ENCODE peak calls at places on chromosomes 2 and 18, in four cellular contexts. One of them, this sample, is unnamed.

GRCh38 chr2:55618649-55619055 is 1.2 kb upstream of the PPP4R3B start:
- DNase-seq in HL-60: peak; percentile 51
- DNase-seq in K562: peak; percentile 62
- DNase-seq in GM12878: no peak
- DNase-seq in this sample: peak; percentile 36

GRCh38 chr18:11993264-11993916 is 12.1 kb downstream of the IMPA2 start:
- DNase-seq in HL-60: no peak
- DNase-seq in K562: no peak
- DNase-seq in GM12878: no peak
- DNase-seq in this sample: no peak

GRCh38 chr2:128306081-128306930 is 12.4 kb downstream of the HS6ST1 start:
- DNase-seq in HL-60: no peak
- DNase-seq in K562: peak; percentile 39
- DNase-seq in GM12878: no peak
- DNase-seq in this sample: no peak

GRCh38 chr2:241036397-241036963 is 38.1 kb downstream of the SNED1 start:
- DNase-seq in HL-60: no peak
- DNase-seq in K562: peak; percentile 71
- DNase-seq in GM12878: peak; percentile 44
- DNase-seq in this sample: peak; percentile 84

GRCh38 chr18:3799515-3799914 is 349.5 kb downstream of the TGIF1 start:
- DNase-seq in HL-60: no peak
- DNase-seq in K562: no peak
- DNase-seq in GM12878: no peak
- DNase-seq in this sample: no peak

GRCh38 chr18:25076980-25077780 is 274.8 kb downstream of the ZNF521 start:
- DNase-seq in HL-60: no peak
- DNase-seq in K562: no peak
- DNase-seq in GM12878: no peak
- DNase-seq in this sample: no peak

GRCh38 chr2:40455661-40456060 is 3.8 kb upstream of the SLC8A1 start:
- DNase-seq in HL-60: peak; percentile 20
- DNase-seq in K562: no peak
- DNase-seq in GM12878: no peak
- DNase-seq in this sample: no peak

GRCh38 chr2:3256655-3257054 is 121.0 kb downstream of the EIPR1 start:
- DNase-seq in HL-60: no peak
- DNase-seq in K562: no peak
- DNase-seq in GM12878: no peak
- DNase-seq in this sample: no peak

GRCh38 chr2:4763009-4763408 is 929.2 kb upstream of the SOX11 start:
- DNase-seq in HL-60: no peak
- DNase-seq in K562: no peak
- DNase-seq in GM12878: no peak
- DNase-seq in this sample: no peak
- TF ChIP-seq SPI1 in HL-60: no peak
- TF ChIP-seq SPI1 in K562: no peak
- TF ChIP-seq SPI1 in GM12878: no peak
- TF ChIP-seq SPI1 in this sample: no peak

GRCh38 chr18:76522104-76522503 is 27.1 kb upstream of the ZNF516 start:
- DNase-seq in HL-60: no peak
- DNase-seq in K562: no peak
- DNase-seq in GM12878: no peak
- DNase-seq in this sample: no peak

GRCh38 chr18:76519156-76519549 is 24.1 kb upstream of the ZNF516 start:
- DNase-seq in HL-60: no peak
- DNase-seq in K562: no peak
- DNase-seq in GM12878: no peak
- DNase-seq in this sample: no peak

GRCh38 chr18:76518073-76518472 is 23.0 kb upstream of the ZNF516 start:
- DNase-seq in HL-60: no peak
- DNase-seq in K562: no peak
- DNase-seq in GM12878: no peak
- DNase-seq in this sample: no peak

GRCh38 chr18:76521367-76521766 is 26.3 kb upstream of the ZNF516 start:
- DNase-seq in HL-60: no peak
- DNase-seq in K562: no peak
- DNase-seq in GM12878: no peak
- DNase-seq in this sample: no peak

GRCh38 chr18:76518543-76519155 is 23.6 kb upstream of the ZNF516 start:
- DNase-seq in HL-60: no peak
- DNase-seq in K562: no peak
- DNase-seq in GM12878: no peak
- DNase-seq in this sample: no peak
- TF ChIP-seq SPI1 in HL-60: no peak
- TF ChIP-seq SPI1 in K562: no peak
- TF ChIP-seq SPI1 in GM12878: no peak
- TF ChIP-seq SPI1 in this sample: peak; percentile 24

DNA sequence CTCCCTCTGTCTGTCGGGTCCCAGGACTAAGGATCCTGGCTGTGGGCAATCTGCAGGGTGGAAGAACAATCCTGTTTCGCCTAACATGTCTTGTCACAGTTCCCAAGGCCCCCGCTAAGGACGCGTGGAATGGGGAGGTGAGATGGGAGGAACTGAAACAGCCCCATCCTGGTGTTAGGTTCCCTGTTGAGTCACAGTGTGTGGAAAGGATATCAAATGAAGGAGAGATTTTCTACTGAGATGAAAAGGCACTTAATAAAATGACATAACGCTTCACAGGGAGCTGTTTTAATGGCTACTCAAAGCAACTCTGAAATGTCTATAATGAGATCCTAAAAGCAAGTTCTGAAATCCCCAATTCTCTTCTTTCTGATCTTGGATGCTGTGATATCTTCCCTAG is 52.5 kb downstream of the RAB31 start:
- DNase-seq in HL-60: no peak
- DNase-seq in K562: no peak
- DNase-seq in GM12878: no peak
- DNase-seq in this sample: no peak
- TF ChIP-seq SPI1 in HL-60: no peak
- TF ChIP-seq SPI1 in K562: no peak
- TF ChIP-seq SPI1 in GM12878: no peak
- TF ChIP-seq SPI1 in this sample: no peak

GRCh38 chr2:161857936-161858335 is 216.1 kb downstream of the DPP4 start:
- DNase-seq in HL-60: no peak
- DNase-seq in K562: no peak
- DNase-seq in GM12878: no peak
- DNase-seq in this sample: no peak
- TF ChIP-seq SPI1 in HL-60: no peak
- TF ChIP-seq SPI1 in K562: no peak
- TF ChIP-seq SPI1 in GM12878: no peak
- TF ChIP-seq SPI1 in this sample: no peak

GRCh38 chr2:236731767-236732580 is 162.3 kb downstream of the ACKR3 start:
- DNase-seq in HL-60: no peak
- DNase-seq in K562: no peak
- DNase-seq in GM12878: no peak
- DNase-seq in this sample: no peak
- TF ChIP-seq SPI1 in HL-60: no peak
- TF ChIP-seq SPI1 in K562: no peak
- TF ChIP-seq SPI1 in GM12878: no peak
- TF ChIP-seq SPI1 in this sample: no peak

GRCh38 chr2:220999351-220999750 is 572.8 kb downstream of the EPHA4 start:
- DNase-seq in HL-60: no peak
- DNase-seq in K562: no peak
- DNase-seq in GM12878: no peak
- DNase-seq in this sample: no peak

GRCh38 chr2:221002101-221002500 is 570.0 kb downstream of the EPHA4 start:
- DNase-seq in HL-60: no peak
- DNase-seq in K562: no peak
- DNase-seq in GM12878: no peak
- DNase-seq in this sample: no peak

GRCh38 chr2:221001377-221001776 is 570.7 kb downstream of the EPHA4 start:
- DNase-seq in HL-60: no peak
- DNase-seq in K562: no peak
- DNase-seq in GM12878: no peak
- DNase-seq in this sample: no peak

GRCh38 chr2:221006084-221006483 is 566.0 kb downstream of the EPHA4 start:
- DNase-seq in HL-60: no peak
- DNase-seq in K562: no peak
- DNase-seq in GM12878: no peak
- DNase-seq in this sample: no peak

GRCh38 chr2:221005338-221005737 is 566.8 kb downstream of the EPHA4 start:
- DNase-seq in HL-60: no peak
- DNase-seq in K562: no peak
- DNase-seq in GM12878: no peak
- DNase-seq in this sample: no peak
- TF ChIP-seq SPI1 in HL-60: no peak
- TF ChIP-seq SPI1 in K562: no peak
- TF ChIP-seq SPI1 in GM12878: no peak
- TF ChIP-seq SPI1 in this sample: no peak